ENCODE peak calls at places on chromosome 15, in four cellular contexts. B is HepG2, C is GM12878, A is K562. L is an unnamed sample.

GRCh38 chr15:94230886-94231727 is at the start of gene MCTP2:
- DNase-seq in C (peak; percentile 57), B (peak; percentile 62), A (no peak), L (peak; percentile 11)

GRCh38 chr15:98647026-98647773 is 1.1 kb upstream of the IGF1R start:
- DNase-seq in A (peak; percentile 67), C (no peak), B (peak; percentile 51), L (peak; percentile 91)

GRCh38 chr15:61084944-61085367 is 144.1 kb downstream of the RORA start:
- DNase-seq in B (no peak), C (no peak), A (peak; percentile 5), L (no peak)

GRCh38 chr15:89121414-89121813 is 33.2 kb downstream of the ABHD2 start:
- DNase-seq in B (peak; percentile 78), A (no peak), C (no peak), L (peak; percentile 77)

GRCh38 chr15:62732078-62732477 is 310.5 kb upstream of the TPM1 start:
- DNase-seq in C (no peak), B (no peak), A (no peak), L (no peak)

GRCh38 chr15:27241942-27242341 is 271.0 kb downstream of the GABRG3 start:
- DNase-seq in C (no peak), A (no peak), B (no peak), L (no peak)

GRCh38 chr15:57217716-57218598 is 158.3 kb upstream of the CGNL1 start:
- DNase-seq in A (no peak), B (no peak), C (no peak), L (no peak)

GRCh38 chr15:58554758-58555157 is 123.0 kb downstream of the LIPC start:
- DNase-seq in B (no peak), C (no peak), A (no peak), L (no peak)

GRCh38 chr15:29784413-29784812 is 37.9 kb downstream of the TJP1 start:
- DNase-seq in A (no peak), B (no peak), C (no peak), L (no peak)

GRCh38 chr15:70327328-70328136 is 229.8 kb upstream of the TLE3 start:
- DNase-seq in C (no peak), A (no peak), B (no peak), L (no peak)

GRCh38 chr15:78993931-78994530 is 49.2 kb upstream of the CTSH start:
- DNase-seq in B (peak; percentile 97), A (no peak), C (no peak), L (no peak)

GRCh38 chr15:29736745-29737023 is 85.6 kb downstream of the TJP1 start:
- DNase-seq in C (no peak), A (no peak), B (peak; percentile 92), L (peak; percentile 94)

GRCh38 chr15:57551717-57552677 is 39.7 kb upstream of the MYZAP start:
- DNase-seq in A (no peak), C (no peak), B (peak; percentile 52), L (peak; percentile 86)

GRCh38 chr15:58934521-58934920 is 1.0 kb upstream of the SLTM start:
- DNase-seq in B (no peak), A (no peak), C (no peak), L (no peak)

GRCh38 chr15:50108446-50108845 is 10.6 kb downstream of the ATP8B4 start:
- DNase-seq in A (no peak), B (no peak), C (no peak), L (no peak)

GRCh38 chr15:50107591-50108408 is 11.2 kb downstream of the ATP8B4 start:
- DNase-seq in B (no peak), C (peak; percentile 68), A (peak; percentile 19), L (no peak)

GRCh38 chr15:50107157-50107556 is 11.9 kb downstream of the ATP8B4 start:
- DNase-seq in B (no peak), A (no peak), C (no peak), L (no peak)

GRCh38 chr15:50109086-50109987 is 9.7 kb downstream of the ATP8B4 start:
- DNase-seq in B (no peak), A (no peak), C (no peak), L (peak; percentile 20)

DNA sequence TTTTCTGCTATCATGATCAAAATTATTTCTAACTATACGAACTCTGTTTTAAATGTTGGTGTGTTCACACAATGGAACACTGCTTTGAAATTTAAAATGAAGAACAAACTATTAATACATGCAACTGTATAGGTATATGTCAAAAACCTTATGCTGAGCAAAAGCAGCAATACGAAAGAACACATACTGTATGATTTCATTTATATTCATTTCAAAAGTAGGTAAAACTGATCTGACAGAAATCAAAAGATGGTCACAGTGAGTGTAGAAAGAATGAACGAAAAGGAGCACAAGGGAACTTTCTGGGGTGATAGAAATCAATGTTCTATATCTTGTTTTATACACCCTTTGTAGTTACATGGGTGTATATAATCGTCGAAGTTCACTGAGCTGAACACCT is 12.6 kb downstream of the ATP8B4 start:
- DNase-seq in C (no peak), B (no peak), A (no peak), L (no peak)
- TF ChIP-seq USF2 in C (no peak), B (no peak), A (no peak), L (no peak)

GRCh38 chr15:40338041-40338657 is 2.6 kb downstream of the CCDC9B start:
- DNase-seq in B (peak; percentile 58), A (peak; percentile 87), C (no peak), L (peak; percentile 72)
- TF ChIP-seq MYC in B (no peak), A (no peak), C (no peak), L (no peak)

GRCh38 chr15:68315495-68316007 is 38.0 kb downstream of the FEM1B start:
- DNase-seq in C (no peak), B (no peak), A (no peak), L (no peak)
- H3K4me2 ChIP-seq in C (no peak overlapping the region), B (no peak overlapping the region), A (no peak overlapping the region), L (no peak overlapping the region)

DNA sequence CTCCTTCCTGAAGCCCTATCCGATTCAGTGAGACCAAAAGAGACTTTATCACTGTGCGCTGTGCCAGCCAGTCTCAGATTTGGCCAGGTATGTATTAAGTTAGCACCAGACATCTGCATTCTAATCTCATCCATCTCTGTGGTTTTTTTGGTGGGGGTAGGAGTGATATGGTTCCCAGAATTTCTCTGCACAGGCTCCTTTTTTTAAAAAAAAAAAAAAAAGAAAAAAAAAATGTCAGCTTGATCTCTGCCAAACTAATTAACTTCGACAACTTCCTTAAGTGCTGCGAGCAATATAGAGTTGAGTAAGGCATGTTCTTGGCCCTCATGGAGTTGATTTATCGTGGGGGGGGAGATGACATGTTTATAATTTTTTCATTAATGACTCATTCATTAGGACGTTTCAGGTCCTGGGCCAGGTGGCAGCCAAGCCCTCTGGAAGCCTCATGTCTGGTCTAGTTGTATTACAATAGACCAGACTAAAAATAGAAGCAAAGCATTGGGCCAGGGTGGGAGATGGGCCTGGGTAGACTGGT is 12.9 kb downstream of the SLCO3A1 start:
- DNase-seq in A (no peak), B (no peak), C (no peak), L (no peak)
- TF ChIP-seq USF2 in A (no peak), B (no peak), C (no peak), L (no peak)

GRCh38 chr15:65287515-65287845 is 797 bp upstream of the PARP16 start:
- DNase-seq in C (no peak), A (no peak), B (no peak), L (no peak)

GRCh38 chr15:65286069-65286703 is 497 bp downstream of the PARP16 start:
- DNase-seq in B (peak; percentile 34), C (no peak), A (peak; percentile 51), L (peak; percentile 58)

GRCh38 chr15:65286704-65287514 is at the start of gene PARP16:
- DNase-seq in C (peak; percentile 77), B (peak; percentile 80), A (peak; percentile 93), L (peak; percentile 83)

GRCh38 chr15:65290228-65290627 is 3.5 kb upstream of the PARP16 start:
- DNase-seq in C (no peak), A (no peak), B (no peak), L (no peak)

DNA sequence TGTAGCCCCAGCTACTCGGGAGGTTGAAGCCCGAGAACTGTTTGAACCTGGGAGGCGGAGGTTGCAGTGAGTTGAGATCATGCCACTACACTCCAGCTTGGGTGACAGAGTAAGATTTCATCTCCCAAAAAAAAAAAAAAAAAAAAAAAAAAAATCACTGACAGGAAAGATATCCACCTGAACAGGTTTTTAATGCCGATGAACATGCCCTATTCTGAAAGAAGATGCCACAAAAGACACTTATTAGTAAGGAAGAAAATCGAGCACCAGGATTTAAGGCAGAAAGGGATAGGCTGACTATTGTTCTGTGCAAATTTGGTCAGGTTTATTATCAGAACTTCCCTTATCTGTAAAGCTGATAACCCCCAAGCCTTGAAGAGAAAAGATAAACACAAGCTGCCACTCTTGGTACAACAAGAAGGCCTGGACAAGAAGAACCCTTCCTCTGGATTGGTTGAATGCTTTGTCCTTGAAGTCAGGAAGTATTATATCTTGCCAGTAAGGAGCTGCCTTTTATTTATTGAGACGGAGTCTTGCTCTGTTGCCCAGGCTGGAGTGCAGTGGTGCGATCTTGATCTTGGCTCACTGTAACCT is 2.7 kb upstream of the PARP16 start:
- DNase-seq in C (no peak), A (no peak), B (no peak), L (no peak)
- TF ChIP-seq MYC in C (no peak), A (no peak), B (no peak), L (no peak)

DNA sequence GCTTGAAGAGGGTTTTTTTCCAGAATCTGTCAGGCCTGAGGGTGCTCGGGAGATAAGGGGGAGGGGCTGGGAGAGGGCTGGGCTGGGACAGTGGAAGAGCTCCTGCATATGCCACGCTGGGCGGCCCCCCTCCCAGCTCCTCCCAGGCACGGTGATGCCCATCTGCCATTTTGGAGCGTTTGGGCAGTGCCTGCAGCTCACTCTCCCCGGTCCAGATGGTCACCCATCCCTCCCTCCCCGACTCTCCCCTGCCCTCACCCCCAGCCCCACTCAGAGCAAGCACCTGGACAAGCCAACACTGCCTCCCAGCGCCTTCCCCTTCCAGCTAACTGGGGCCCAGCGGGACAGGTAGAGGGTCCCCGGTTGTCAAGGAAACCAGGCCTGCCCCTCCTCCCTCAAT is 17.6 kb upstream of the CORO2B start:
- DNase-seq in B (no peak), A (no peak), C (no peak), L (no peak)
- H3K4me2 ChIP-seq in B (no peak overlapping the region), A (no peak overlapping the region), C (no peak overlapping the region), L (no peak overlapping the region)

GRCh38 chr15:84658788-84659411 is 901 bp upstream of the NMB start:
- DNase-seq in A (no peak), C (no peak), B (no peak), L (no peak)
- TF ChIP-seq USF2 in A (no peak), C (no peak), B (no peak), L (no peak)

DNA sequence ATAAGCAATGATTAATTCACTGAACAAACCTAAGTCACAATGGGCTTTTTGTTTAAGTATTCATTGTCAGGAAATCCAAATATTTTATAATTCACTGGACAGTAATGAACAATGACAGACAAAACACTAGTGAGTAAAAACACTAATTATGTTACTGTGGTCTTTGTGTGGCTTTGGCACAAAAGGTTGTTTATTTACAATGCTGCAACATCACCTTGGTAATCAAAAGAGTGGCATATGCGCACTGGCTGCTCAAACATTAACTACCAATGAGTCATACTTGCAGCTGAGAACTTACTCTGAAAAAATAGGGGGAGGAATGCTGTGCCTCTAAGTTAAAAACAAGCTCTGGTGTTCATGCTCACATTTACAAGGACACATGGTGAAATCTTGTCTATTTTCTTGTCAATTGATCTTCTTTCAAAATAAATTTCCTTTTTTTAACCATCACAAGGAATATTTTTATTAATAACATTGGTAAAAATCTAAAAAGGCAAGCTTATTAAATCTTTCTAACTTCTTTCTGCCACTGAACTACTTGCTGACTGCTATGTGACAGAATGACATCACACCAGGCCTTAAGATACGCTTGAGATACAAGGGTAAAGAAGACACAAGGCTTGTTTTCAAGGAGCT is 85.2 kb upstream of the PPIB start:
- DNase-seq in B (peak; percentile 93), A (peak; percentile 78), C (peak; percentile 75), L (peak; percentile 95)
- TF ChIP-seq MYC in B (no peak), A (no peak), C (no peak), L (peak; percentile 15)

L was measured in A549.